ENCODE peak calls at places on chromosomes 16 and 17, in five cellular contexts. B, Z, F, X and Q are unnamed samples.

GRCh38 chr16:2468725-2469398 is 2.2 kb upstream of the NTN3 start:
- DNase-seq in B (peak), Z (peak), F (peak), X (no peak), Q (no peak)

GRCh38 chr17:4658478-4659305 is 17.2 kb upstream of the ALOX15 start:
- DNase-seq in B (no peak), Z (no peak), F (no peak), X (no peak), Q (no peak)

GRCh38 chr17:80498242-80498919 is 22.0 kb upstream of the NPTX1 start:
- DNase-seq in B (peak), Z (no peak), F (no peak), X (no peak), Q (no peak)

GRCh38 chr17:61718022-61718421 is 127.0 kb upstream of the NACA2 start:
- DNase-seq in B (no peak), Z (no peak), F (no peak), X (no peak), Q (no peak)

GRCh38 chr16:12716658-12717057 is 87.0 kb downstream of the CPPED1 start:
- DNase-seq in B (no peak), Z (no peak), F (peak), X (no peak), Q (no peak)

GRCh38 chr17:29846298-29846697 is 83.7 kb downstream of the SSH2 start:
- DNase-seq in B (no peak), Z (no peak), F (no peak), X (no peak), Q (no peak)

GRCh38 chr17:71461504-71462197 is 659.2 kb upstream of the SOX9 start:
- DNase-seq in B (no peak), Z (no peak), F (no peak), X (no peak), Q (no peak)

GRCh38 chr16:23020084-23020483 is 129.2 kb downstream of the USP31 start:
- DNase-seq in B (no peak), Z (no peak), F (no peak), X (no peak), Q (no peak)

GRCh38 chr17:80264793-80265075 is 4.1 kb downstream of the RNF213 start:
- DNase-seq in B (no peak), Z (no peak), F (no peak), X (no peak), Q (no peak)

GRCh38 chr17:79707931-79708891 is 22.5 kb upstream of the ENPP7 start:
- DNase-seq in B (peak), Z (peak), F (peak), X (peak), Q (no peak)

GRCh38 chr16:87274808-87275207 is 42.4 kb downstream of the C16orf95 start:
- DNase-seq in B (no peak), Z (no peak), F (no peak), X (no peak), Q (no peak)

GRCh38 chr16:56700195-56700594 is 17.9 kb downstream of the MT1X start:
- DNase-seq in B (no peak), Z (no peak), F (no peak), X (no peak), Q (no peak)

GRCh38 chr16:1645914-1646525 is 32.1 kb upstream of the JPT2 start:
- DNase-seq in B (no peak), Z (no peak), F (no peak), X (peak), Q (no peak)

GRCh38 chr16:1470543-1471251 is 4.1 kb downstream of the CLCN7 start:
- DNase-seq in B (no peak), Z (no peak), F (peak), X (no peak), Q (no peak)

GRCh38 chr17:79831367-79832210 is 7.7 kb downstream of the CBX4 start:
- DNase-seq in B (peak), Z (no peak), F (peak), X (no peak), Q (no peak)

GRCh38 chr17:14042411-14042810 is 26.9 kb upstream of the COX10 start:
- DNase-seq in B (no peak), Z (no peak), F (no peak), X (no peak), Q (no peak)

GRCh38 chr16:83717814-83718213 is 90.0 kb upstream of the HSBP1 start:
- DNase-seq in B (no peak), Z (no peak), F (no peak), X (no peak), Q (no peak)

GRCh38 chr16:67394271-67395104 is 1.2 kb upstream of the TPPP3 start:
- DNase-seq in B (peak), Z (no peak), F (peak), X (no peak), Q (no peak)

GRCh38 chr17:4314179-4314578 is 50.4 kb upstream of the ANKFY1 start:
- DNase-seq in B (no peak), Z (no peak), F (no peak), X (no peak), Q (no peak)

GRCh38 chr16:23182206-23182674 is 305 bp upstream of the SCNN1G start:
- DNase-seq in B (peak), Z (peak), F (peak), X (peak), Q (no peak)

GRCh38 chr16:70652322-70652721 is 6.0 kb downstream of the IL34 start:
- DNase-seq in B (no peak), Z (no peak), F (no peak), X (no peak), Q (no peak)

GRCh38 chr17:10018461-10018891 is 113.4 kb upstream of the RCVRN start:
- DNase-seq in B (no peak), Z (no peak), F (no peak), X (no peak), Q (no peak)

GRCh38 chr17:45021607-45022287 is 29.7 kb downstream of the DCAKD start:
- DNase-seq in B (peak), Z (peak), F (peak), X (no peak), Q (no peak)

GRCh38 chr17:82613283-82614094 is 34.8 kb downstream of the WDR45B start:
- DNase-seq in B (peak), Z (no peak), F (no peak), X (no peak), Q (no peak)

GRCh38 chr17:48016112-48016511 is 21.5 kb downstream of the COPZ2 start:
- DNase-seq in B (no peak), Z (no peak), F (no peak), X (no peak), Q (no peak)